ENCODE peak calls at places on chromosomes 7 and 10, in five cellular contexts. P is endothelial cell; K is HEK293T; N is activated T-helper 1 cell treated with anti-CD3 and anti-CD28 coated beads, Interleukin-2, amount 50 U/mL, for 16 hours; S is BJ. D is an unnamed sample.

GRCh38 chr10:101224060-101224909 is 5.0 kb downstream of the LBX1 start:
- DNase-seq in P (no peak), K (no peak), N (no peak), S (no peak), D (no peak)

GRCh38 chr7:142771353-142771723 is 568 bp downstream of the PRSS2 start:
- DNase-seq in P (no peak), K (no peak), N (no peak), S (no peak), D (no peak)

GRCh38 chr10:76086571-76087260 is 655.3 kb downstream of the LRMDA start:
- DNase-seq in P (peak), K (peak), N (no peak), S (no peak), D (no peak)

GRCh38 chr7:134120405-134120804 is 6.7 kb upstream of the LRGUK start:
- DNase-seq in P (no peak), K (no peak), N (no peak), S (no peak), D (no peak)

GRCh38 chr7:19290066-19290465 is 144.8 kb upstream of the FERD3L start:
- DNase-seq in P (no peak), K (no peak), N (no peak), S (no peak), D (no peak)

GRCh38 chr7:94434031-94434430 is 39.3 kb downstream of the COL1A2 start:
- DNase-seq in P (no peak), K (no peak), N (no peak), S (no peak), D (no peak)

GRCh38 chr7:142925413-142925812 is 8.1 kb downstream of the TRPV5 start:
- DNase-seq in P (no peak), K (peak), N (no peak), S (no peak), D (peak)

GRCh38 chr7:75906991-75907667 is 7.8 kb upstream of the POR start:
- DNase-seq in P (no peak), K (no peak), N (no peak), S (no peak), D (peak)

GRCh38 chr7:151018421-151019129 is 5.7 kb downstream of the ATG9B start:
- DNase-seq in P (no peak), K (no peak), N (no peak), S (no peak), D (peak)

GRCh38 chr10:59805043-59805442 is 51.8 kb upstream of the MRLN start:
- DNase-seq in P (peak), K (peak), N (no peak), S (no peak), D (peak)

GRCh38 chr7:101466871-101467270 is 104.2 kb downstream of the COL26A1 start:
- DNase-seq in P (no peak), K (no peak), N (no peak), S (no peak), D (no peak)

GRCh38 chr7:46035166-46035565 is 114.1 kb upstream of the IGFBP3 start:
- DNase-seq in P (no peak), K (no peak), N (no peak), S (no peak), D (no peak)

GRCh38 chr7:24924375-24924774 is 55.6 kb downstream of the OSBPL3 start:
- DNase-seq in P (no peak), K (no peak), N (no peak), S (no peak), D (peak)

GRCh38 chr7:98423043-98423442 is 22.2 kb upstream of the BAIAP2L1 start:
- DNase-seq in P (no peak), K (peak), N (no peak), S (no peak), D (no peak)

GRCh38 chr10:119967066-119967465 is 74.5 kb downstream of the SEC23IP start:
- DNase-seq in P (no peak), K (no peak), N (no peak), S (no peak), D (no peak)

GRCh38 chr7:143250822-143251221 is 12.4 kb upstream of the GSTK1 start:
- DNase-seq in P (no peak), K (no peak), N (no peak), S (no peak), D (no peak)

GRCh38 chr7:78323118-78323517 is 524.5 kb downstream of the PHTF2 start:
- DNase-seq in P (no peak), K (no peak), N (no peak), S (peak), D (no peak)

GRCh38 chr10:123517376-123517775 is 148.8 kb upstream of the GPR26 start:
- DNase-seq in P (no peak), K (no peak), N (no peak), S (no peak), D (no peak)

GRCh38 chr10:10821926-10822325 is 195.7 kb upstream of the CELF2 start:
- DNase-seq in P (no peak), K (no peak), N (no peak), S (no peak), D (no peak)

GRCh38 chr10:63464402-63465292 is 1.1 kb downstream of the JMJD1C start:
- DNase-seq in P (no peak), K (no peak), N (no peak), S (no peak), D (peak)

GRCh38 chr10:73886085-73886529 is 11.8 kb upstream of the CAMK2G start:
- DNase-seq in P (peak), K (peak), N (peak), S (no peak), D (peak)

GRCh38 chr7:135467207-135467711 is 42.6 kb downstream of the CNOT4 start:
- DNase-seq in P (no peak), K (no peak), N (no peak), S (no peak), D (peak)

GRCh38 chr7:114062810-114063209 is 144.0 kb upstream of the PPP1R3A start:
- DNase-seq in P (no peak), K (no peak), N (no peak), S (no peak), D (no peak)

GRCh38 chr7:63080831-63081230 is 917.8 kb upstream of the ZNF722 start:
- DNase-seq in P (no peak), K (no peak), N (no peak), S (no peak), D (no peak)

GRCh38 chr10:100873081-100873824 is 39.5 kb upstream of the SLF2 start:
- DNase-seq in P (no peak), K (no peak), N (no peak), S (no peak), D (no peak)

GRCh38 chr7:141378405-141378804 is 172.8 kb upstream of the AGK start:
- DNase-seq in P (no peak), K (no peak), N (no peak), S (no peak), D (no peak)

GRCh38 chr7:111900283-111900682 is 305.9 kb downstream of the DOCK4 start:
- DNase-seq in P (no peak), K (no peak), N (no peak), S (no peak), D (no peak)

GRCh38 chr10:119498889-119499864 is 43.3 kb downstream of the RGS10 start:
- DNase-seq in P (no peak), K (no peak), N (no peak), S (no peak), D (no peak)

GRCh38 chr7:130993671-130994365 is 259.8 kb upstream of the KLF14 start:
- DNase-seq in P (no peak), K (no peak), N (no peak), S (no peak), D (no peak)

GRCh38 chr10:77710081-77710551 is 72.5 kb upstream of the KCNMA1 start:
- DNase-seq in P (no peak), K (no peak), N (no peak), S (no peak), D (no peak)

GRCh38 chr10:47022311-47023131 is 111.3 kb downstream of the PTPN20 start:
- DNase-seq in P (peak), K (no peak), N (no peak), S (no peak), D (no peak)

GRCh38 chr10:131901181-131901829 is 497 bp downstream of the PPP2R2D start:
- DNase-seq in P (peak), K (peak), N (peak), S (no peak), D (peak)

GRCh38 chr7:88001744-88002530 is 67.9 kb downstream of the ADAM22 start:
- DNase-seq in P (no peak), K (no peak), N (no peak), S (no peak), D (no peak)

GRCh38 chr10:47379445-47379785 is 4.7 kb downstream of the ZNF488 start:
- DNase-seq in P (no peak), K (no peak), N (no peak), S (no peak), D (no peak)

GRCh38 chr10:116665541-116666125 is 44.9 kb downstream of the PNLIPRP2 start:
- DNase-seq in P (no peak), K (no peak), N (no peak), S (no peak), D (no peak)